ENCODE peak calls at places on chromosome 7, in four cellular contexts. One of them, this sample, is unnamed.
A peak's percentile ranks its signal among the peaks of the same experiment; 100 is the strongest.

GRCh38 chr7:2719007-2719406 is 31.0 kb downstream of the AMZ1 start:
- DNase-seq in HepG2: no peak
- DNase-seq in K562: peak; percentile 66
- DNase-seq in WTC11: peak; percentile 74
- DNase-seq in this sample: peak; percentile 66

GRCh38 chr7:146510088-146510680 is 393.6 kb downstream of the CNTNAP2 start:
- DNase-seq in WTC11: no peak
- DNase-seq in K562: no peak
- DNase-seq in HepG2: no peak
- DNase-seq in this sample: no peak

GRCh38 chr7:727104-727805 is at the start of gene PRKAR1B:
- DNase-seq in K562: peak; percentile 91
- DNase-seq in WTC11: peak; percentile 54
- DNase-seq in HepG2: no peak
- DNase-seq in this sample: peak; percentile 22

GRCh38 chr7:128155100-128155763 is 85.8 kb upstream of the LEP start:
- DNase-seq in WTC11: no peak
- DNase-seq in K562: peak; percentile 42
- DNase-seq in HepG2: no peak
- DNase-seq in this sample: no peak

GRCh38 chr7:132122901-132123300 is 453.4 kb downstream of the PLXNA4 start:
- DNase-seq in WTC11: no peak
- DNase-seq in HepG2: no peak
- DNase-seq in K562: no peak
- DNase-seq in this sample: no peak

GRCh38 chr7:127392182-127392565 is 334 bp downstream of the ZNF800 start:
- DNase-seq in WTC11: peak; percentile 61
- DNase-seq in K562: peak; percentile 86
- DNase-seq in HepG2: no peak
- DNase-seq in this sample: peak; percentile 50

GRCh38 chr7:152733286-152733934 is 26.1 kb upstream of the ACTR3B start:
- DNase-seq in WTC11: no peak
- DNase-seq in HepG2: no peak
- DNase-seq in K562: no peak
- DNase-seq in this sample: no peak

GRCh38 chr7:20358762-20359282 is 28.1 kb downstream of the ITGB8 start:
- DNase-seq in WTC11: no peak
- DNase-seq in HepG2: no peak
- DNase-seq in K562: no peak
- DNase-seq in this sample: no peak

GRCh38 chr7:135486258-135486657 is 23.6 kb downstream of the CNOT4 start:
- DNase-seq in WTC11: no peak
- DNase-seq in K562: no peak
- DNase-seq in HepG2: no peak
- DNase-seq in this sample: no peak

GRCh38 chr7:99825451-99825850 is 2.4 kb upstream of the CYP3A43 start:
- DNase-seq in HepG2: no peak
- DNase-seq in K562: no peak
- DNase-seq in WTC11: no peak
- DNase-seq in this sample: no peak

GRCh38 chr7:100827330-100828226 is at the start of gene EPHB4:
- DNase-seq in HepG2: peak; percentile 90
- DNase-seq in WTC11: peak; percentile 90
- DNase-seq in K562: peak; percentile 91
- DNase-seq in this sample: peak; percentile 85

GRCh38 chr7:134420509-134421125 is 38.3 kb downstream of the AKR1B1 start:
- DNase-seq in HepG2: peak; percentile 61
- DNase-seq in WTC11: peak; percentile 58
- DNase-seq in K562: peak; percentile 53
- DNase-seq in this sample: peak; percentile 77

GRCh38 chr7:120272261-120272895 is 597 bp upstream of the KCND2 start:
- DNase-seq in HepG2: peak; percentile 22
- DNase-seq in K562: peak; percentile 70
- DNase-seq in WTC11: peak; percentile 34
- DNase-seq in this sample: peak; percentile 55

GRCh38 chr7:96921231-96921630 is 84.1 kb upstream of the DLX6 start:
- DNase-seq in K562: no peak
- DNase-seq in HepG2: no peak
- DNase-seq in WTC11: no peak
- DNase-seq in this sample: no peak

GRCh38 chr7:84629216-84629615 is 434.6 kb upstream of the SEMA3A start:
- DNase-seq in K562: no peak
- DNase-seq in HepG2: no peak
- DNase-seq in WTC11: no peak
- DNase-seq in this sample: no peak

GRCh38 chr7:29977926-29978652 is 11.5 kb downstream of the SCRN1 start:
- DNase-seq in HepG2: peak; percentile 28
- DNase-seq in K562: no peak
- DNase-seq in WTC11: peak; percentile 64
- DNase-seq in this sample: peak; percentile 42

GRCh38 chr7:94129443-94130140 is 125.4 kb upstream of the BET1 start:
- DNase-seq in K562: no peak
- DNase-seq in HepG2: peak; percentile 19
- DNase-seq in WTC11: no peak
- DNase-seq in this sample: no peak

GRCh38 chr7:156639426-156640256 is 933 bp upstream of the RNF32 start:
- DNase-seq in HepG2: no peak
- DNase-seq in K562: peak; percentile 67
- DNase-seq in WTC11: peak; percentile 18
- DNase-seq in this sample: no peak

GRCh38 chr7:138431517-138431916 is 28.5 kb upstream of the TRIM24 start:
- DNase-seq in WTC11: no peak
- DNase-seq in K562: no peak
- DNase-seq in HepG2: no peak
- DNase-seq in this sample: no peak

GRCh38 chr7:87212478-87212877 is 7.1 kb downstream of the TMEM243 start:
- DNase-seq in K562: no peak
- DNase-seq in HepG2: no peak
- DNase-seq in WTC11: no peak
- DNase-seq in this sample: no peak

GRCh38 chr7:93232673-93233018 is 480 bp downstream of the VPS50 start:
- DNase-seq in WTC11: no peak
- DNase-seq in K562: peak; percentile 28
- DNase-seq in HepG2: no peak
- DNase-seq in this sample: peak; percentile 18

GRCh38 chr7:140752533-140752932 is 56.0 kb downstream of the NDUFB2 start:
- DNase-seq in HepG2: no peak
- DNase-seq in K562: no peak
- DNase-seq in WTC11: no peak
- DNase-seq in this sample: no peak
- TF ChIP-seq ELF4 in HepG2: no peak
- TF ChIP-seq ELF4 in K562: no peak
- TF ChIP-seq ELF4 in WTC11: no peak
- TF ChIP-seq ELF4 in this sample: no peak

GRCh38 chr7:7156663-7157062 is 25.7 kb upstream of the C1GALT1 start:
- DNase-seq in HepG2: peak; percentile 81
- DNase-seq in K562: no peak
- DNase-seq in WTC11: no peak
- DNase-seq in this sample: no peak
- TF ChIP-seq ELF4 in HepG2: no peak
- TF ChIP-seq ELF4 in K562: no peak
- TF ChIP-seq ELF4 in WTC11: no peak
- TF ChIP-seq ELF4 in this sample: no peak

DNA sequence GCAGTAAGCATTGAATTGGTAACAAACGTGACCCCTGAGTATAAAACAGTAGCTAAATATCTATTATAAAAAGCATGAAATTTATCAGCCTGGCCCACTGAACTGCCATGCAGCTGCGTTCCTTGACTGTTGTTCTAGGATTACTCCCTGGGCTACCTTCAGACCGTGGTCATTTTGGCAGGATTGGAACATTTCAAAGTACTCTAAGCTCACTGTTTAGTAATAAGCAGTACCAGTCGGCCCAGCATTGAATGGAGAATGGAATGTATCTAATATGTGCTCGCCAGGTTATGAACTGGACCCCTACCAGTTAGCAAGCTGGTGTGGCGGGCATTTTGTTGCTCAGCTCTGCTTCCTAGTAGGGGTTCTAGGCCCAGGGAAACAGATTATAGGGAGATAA is 112.2 kb downstream of the SEMA3C start:
- DNase-seq in K562: no peak
- DNase-seq in WTC11: no peak
- DNase-seq in HepG2: no peak
- DNase-seq in this sample: no peak
- TF ChIP-seq ELF4 in K562: no peak
- TF ChIP-seq ELF4 in WTC11: no peak
- TF ChIP-seq ELF4 in HepG2: no peak
- TF ChIP-seq ELF4 in this sample: no peak

GRCh38 chr7:111788426-111788825 is 226.1 kb upstream of the IMMP2L start:
- DNase-seq in HepG2: no peak
- DNase-seq in K562: no peak
- DNase-seq in WTC11: no peak
- DNase-seq in this sample: no peak
- TF ChIP-seq ELF4 in HepG2: no peak
- TF ChIP-seq ELF4 in K562: no peak
- TF ChIP-seq ELF4 in WTC11: no peak
- TF ChIP-seq ELF4 in this sample: no peak

GRCh38 chr7:108650487-108650886 is 80.8 kb downstream of the DNAJB9 start:
- DNase-seq in K562: no peak
- DNase-seq in HepG2: no peak
- DNase-seq in WTC11: no peak
- DNase-seq in this sample: no peak
- TF ChIP-seq ELF4 in K562: no peak
- TF ChIP-seq ELF4 in HepG2: no peak
- TF ChIP-seq ELF4 in WTC11: no peak
- TF ChIP-seq ELF4 in this sample: no peak

GRCh38 chr7:98257701-98258100 is 5.7 kb upstream of the TECPR1 start:
- DNase-seq in HepG2: no peak
- DNase-seq in WTC11: no peak
- DNase-seq in K562: no peak
- DNase-seq in this sample: no peak

GRCh38 chr7:98252655-98253054 is 623 bp upstream of the TECPR1 start:
- DNase-seq in HepG2: no peak
- DNase-seq in WTC11: no peak
- DNase-seq in K562: no peak
- DNase-seq in this sample: no peak

GRCh38 chr7:98254516-98254915 is 2.5 kb upstream of the TECPR1 start:
- DNase-seq in K562: no peak
- DNase-seq in WTC11: no peak
- DNase-seq in HepG2: no peak
- DNase-seq in this sample: no peak

GRCh38 chr7:98251844-98252639 is at the start of gene TECPR1:
- DNase-seq in WTC11: peak; percentile 93
- DNase-seq in K562: peak; percentile 98
- DNase-seq in HepG2: peak; percentile 90
- DNase-seq in this sample: peak; percentile 98

GRCh38 chr7:98254951-98255610 is 3.0 kb upstream of the TECPR1 start:
- DNase-seq in WTC11: no peak
- DNase-seq in K562: no peak
- DNase-seq in HepG2: no peak
- DNase-seq in this sample: no peak
- TF ChIP-seq ELF4 in WTC11: no peak
- TF ChIP-seq ELF4 in K562: no peak
- TF ChIP-seq ELF4 in HepG2: no peak
- TF ChIP-seq ELF4 in this sample: no peak

GRCh38 chr7:41893656-41894055 is 190.8 kb upstream of the INHBA start:
- DNase-seq in K562: no peak
- DNase-seq in HepG2: no peak
- DNase-seq in WTC11: no peak
- DNase-seq in this sample: no peak

GRCh38 chr7:41891967-41892755 is 189.3 kb upstream of the INHBA start:
- DNase-seq in HepG2: no peak
- DNase-seq in K562: peak; percentile 14
- DNase-seq in WTC11: peak; percentile 65
- DNase-seq in this sample: peak; percentile 37

GRCh38 chr7:41889040-41889439 is 186.2 kb upstream of the INHBA start:
- DNase-seq in WTC11: no peak
- DNase-seq in HepG2: no peak
- DNase-seq in K562: no peak
- DNase-seq in this sample: no peak

GRCh38 chr7:41889472-41889871 is 186.6 kb upstream of the INHBA start:
- DNase-seq in K562: no peak
- DNase-seq in WTC11: no peak
- DNase-seq in HepG2: no peak
- DNase-seq in this sample: no peak

DNA sequence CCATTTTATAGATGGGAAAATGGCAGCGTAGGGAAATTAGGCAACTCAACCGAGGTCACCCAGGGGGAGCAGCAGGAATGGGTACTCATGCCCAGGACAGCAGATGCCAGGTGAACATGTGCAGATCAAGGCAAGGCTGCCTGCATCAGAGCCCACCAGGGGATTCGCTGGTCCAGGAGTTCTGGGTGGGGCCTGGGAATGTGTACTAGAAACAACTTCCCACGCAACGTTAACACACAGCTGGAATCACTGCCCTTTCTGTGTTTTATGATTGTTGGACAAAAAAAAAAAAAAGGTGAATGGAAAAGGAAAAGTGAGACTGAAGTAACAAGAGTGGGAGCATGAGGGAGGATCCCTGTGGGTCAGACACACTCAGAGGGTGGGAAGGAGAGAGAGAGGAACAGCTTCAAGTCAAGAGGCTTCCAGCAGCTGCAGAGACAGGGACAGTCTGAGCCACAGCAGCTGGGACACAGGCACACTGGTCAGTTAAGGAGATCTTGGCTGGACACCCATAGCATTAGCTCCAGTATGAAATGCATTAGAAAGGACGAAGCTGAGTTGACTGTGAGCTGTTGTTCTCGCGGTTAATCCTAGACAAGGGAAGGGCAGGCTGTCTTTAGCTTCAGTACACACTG is 187.9 kb upstream of the INHBA start:
- DNase-seq in K562: no peak
- DNase-seq in WTC11: no peak
- DNase-seq in HepG2: no peak
- DNase-seq in this sample: no peak
- TF ChIP-seq ELF4 in K562: no peak
- TF ChIP-seq ELF4 in WTC11: no peak
- TF ChIP-seq ELF4 in HepG2: no peak
- TF ChIP-seq ELF4 in this sample: no peak

GRCh38 chr7:23264916-23265458 is 18.4 kb downstream of the GPNMB start:
- DNase-seq in WTC11: no peak
- DNase-seq in HepG2: no peak
- DNase-seq in K562: no peak
- DNase-seq in this sample: no peak
- TF ChIP-seq ELF4 in WTC11: no peak
- TF ChIP-seq ELF4 in HepG2: no peak
- TF ChIP-seq ELF4 in K562: no peak
- TF ChIP-seq ELF4 in this sample: no peak

This sample was measured in HEK293T.